ENCODE peak calls at places on chromosomes 5 and 9, in five cellular contexts. S is fibroblast of pulmonary artery, N is spleen, C is adrenal gland, W is neural crest cell. I is an unnamed sample.

GRCh38 chr5:113061851-113062631 is 85.4 kb downstream of the DCP2 start:
- DNase-seq in S (peak; percentile 56), N (no peak), C (no peak), W (no peak), I (no peak)

GRCh38 chr9:89177021-89177400 is 1.6 kb downstream of the SHC3 start:
- DNase-seq in S (peak; percentile 73), N (no peak), C (no peak), W (no peak), I (no peak)

GRCh38 chr5:15821506-15821905 is 321.5 kb downstream of the FBXL7 start:
- DNase-seq in S (peak; percentile 33), N (no peak), C (no peak), W (no peak), I (no peak)

GRCh38 chr5:148455055-148455675 is 71.4 kb downstream of the FBXO38 start:
- DNase-seq in S (no peak), N (no peak), C (no peak), W (no peak), I (no peak)

GRCh38 chr5:75054110-75054930 is 2.0 kb upstream of the GCNT4 start:
- DNase-seq in S (peak; percentile 53), N (peak; percentile 81), C (peak; percentile 54), W (peak; percentile 25), I (peak; percentile 30)

GRCh38 chr9:133890583-133890982 is 101.5 kb downstream of the VAV2 start:
- DNase-seq in S (no peak), N (no peak), C (no peak), W (no peak), I (no peak)

GRCh38 chr5:174376056-174376455 is 330.6 kb downstream of the NSG2 start:
- DNase-seq in S (no peak), N (no peak), C (no peak), W (no peak), I (no peak)

GRCh38 chr5:178116406-178116885 is 3.1 kb downstream of the N4BP3 start:
- DNase-seq in S (no peak), N (peak; percentile 92), C (no peak), W (peak; percentile 31), I (no peak)

GRCh38 chr5:132069561-132069960 is 4.0 kb upstream of the CSF2 start:
- DNase-seq in S (no peak), N (peak; percentile 62), C (no peak), W (no peak), I (no peak)

GRCh38 chr9:130327070-130327780 is 61.7 kb downstream of the HMCN2 start:
- DNase-seq in S (no peak), N (no peak), C (no peak), W (no peak), I (peak; percentile 57)

GRCh38 chr5:9009931-9010652 is 535.8 kb downstream of the SEMA5A start:
- DNase-seq in S (peak; percentile 16), N (no peak), C (no peak), W (no peak), I (no peak)

GRCh38 chr5:78260771-78261170 is 33.7 kb downstream of the AP3B1 start:
- DNase-seq in S (no peak), N (no peak), C (no peak), W (no peak), I (no peak)

GRCh38 chr5:153555420-153556114 is 65.1 kb downstream of the GRIA1 start:
- DNase-seq in S (no peak), N (no peak), C (no peak), W (no peak), I (no peak)

GRCh38 chr5:65512170-65512937 is 30.6 kb upstream of the ADAMTS6 start:
- DNase-seq in S (no peak), N (no peak), C (no peak), W (no peak), I (no peak)

GRCh38 chr5:111223790-111224560 is at the start of gene CAMK4:
- DNase-seq in S (peak; percentile 74), N (peak; percentile 87), C (peak; percentile 35), W (peak; percentile 69), I (peak; percentile 87)

GRCh38 chr5:120152472-120152871 is 311.6 kb upstream of the PRR16 start:
- DNase-seq in S (peak; percentile 93), N (no peak), C (no peak), W (no peak), I (no peak)

GRCh38 chr9:125700791-125701190 is 6.2 kb downstream of the MAPKAP1 start:
- DNase-seq in S (no peak), N (no peak), C (no peak), W (no peak), I (no peak)

GRCh38 chr5:62791059-62791458 is 212.4 kb downstream of the LRRC70 start:
- DNase-seq in S (peak; percentile 52), N (no peak), C (no peak), W (no peak), I (no peak)

GRCh38 chr5:55102345-55102744 is at the start of gene GZMA:
- DNase-seq in S (no peak), N (no peak), C (no peak), W (no peak), I (no peak)

GRCh38 chr9:101738566-101739183 is at the start of gene GRIN3A:
- DNase-seq in S (no peak), N (no peak), C (no peak), W (peak; percentile 7), I (peak; percentile 61)

GRCh38 chr5:153463806-153464205 is 26.7 kb upstream of the GRIA1 start:
- DNase-seq in S (peak; percentile 33), N (no peak), C (no peak), W (no peak), I (no peak)

GRCh38 chr9:16782490-16782889 is 88.0 kb downstream of the BNC2 start:
- DNase-seq in S (no peak), N (no peak), C (no peak), W (no peak), I (no peak)

GRCh38 chr9:16787724-16788123 is 82.7 kb downstream of the BNC2 start:
- DNase-seq in S (peak; percentile 25), N (no peak), C (no peak), W (no peak), I (no peak)

DNA sequence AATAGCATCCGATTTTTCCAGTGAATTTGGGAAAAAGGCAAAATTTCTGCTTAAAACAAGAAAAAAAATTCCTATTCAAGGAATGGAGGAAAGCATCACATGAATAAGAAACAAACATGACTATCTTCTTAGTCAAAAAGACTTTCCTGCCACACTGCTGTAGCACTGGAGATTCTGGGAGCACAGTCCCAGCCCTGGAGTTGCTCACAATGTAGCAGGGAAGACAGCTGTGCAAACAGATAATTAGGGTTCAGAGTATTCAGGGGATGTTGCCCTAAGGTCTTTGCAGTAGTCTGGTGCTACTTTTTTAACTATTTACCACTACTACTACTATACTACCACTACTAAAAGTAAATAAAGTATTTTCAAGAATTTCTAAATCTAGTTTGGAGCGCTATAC is 86.5 kb downstream of the BNC2 start:
- DNase-seq in S (no peak), N (no peak), C (no peak), W (no peak), I (no peak)
- TF ChIP-seq CTCF in S (no peak), N (no peak), C (no peak), W (no peak), I (no peak)

DNA sequence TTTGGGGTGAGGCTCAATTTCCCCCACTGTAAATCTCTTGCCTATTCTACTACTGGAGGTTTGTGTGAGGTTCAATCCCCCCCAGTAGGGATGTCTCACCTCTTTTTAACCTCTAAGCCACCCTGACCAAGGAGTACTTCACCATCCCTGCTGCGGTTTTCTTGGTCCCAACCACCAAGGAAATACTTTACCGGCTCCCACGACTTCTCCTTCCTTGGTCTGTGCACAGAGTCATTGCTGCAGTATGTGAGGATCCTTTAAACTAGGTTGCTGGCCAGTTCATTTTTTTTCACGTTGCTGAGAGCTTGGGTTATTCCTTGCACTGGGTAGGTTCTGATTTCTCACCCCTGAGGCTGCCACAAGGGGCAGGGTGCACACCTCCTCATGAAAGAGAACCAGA is 22.5 kb upstream of the HMGCS1 start:
- DNase-seq in S (no peak), N (no peak), C (no peak), W (no peak), I (no peak)
- TF ChIP-seq CTCF in S (no peak), N (no peak), C (no peak), W (no peak), I (no peak)

GRCh38 chr9:112112519-112112918 is 62.6 kb downstream of the SUSD1 start:
- DNase-seq in S (peak; percentile 81), N (no peak), C (peak; percentile 48), W (no peak), I (no peak)

GRCh38 chr9:112110773-112111106 is 64.4 kb downstream of the SUSD1 start:
- DNase-seq in S (no peak), N (no peak), C (no peak), W (no peak), I (no peak)

GRCh38 chr9:112111461-112111860 is 63.6 kb downstream of the SUSD1 start:
- DNase-seq in S (no peak), N (no peak), C (no peak), W (no peak), I (no peak)

GRCh38 chr9:112115109-112115508 is 60.0 kb downstream of the SUSD1 start:
- DNase-seq in S (no peak), N (no peak), C (no peak), W (no peak), I (no peak)

GRCh38 chr9:112112941-112113399 is 62.1 kb downstream of the SUSD1 start:
- DNase-seq in S (peak; percentile 35), N (no peak), C (no peak), W (no peak), I (no peak)
- TF ChIP-seq CTCF in S (peak; percentile 42), N (peak; percentile 25), C (peak; percentile 59), W (peak; percentile 64), I (peak; percentile 8)

GRCh38 chr9:128946945-128947422 is 419 bp downstream of the DOLK start:
- DNase-seq in S (peak; percentile 30), N (no peak), C (peak; percentile 55), W (no peak), I (no peak)

GRCh38 chr9:128943832-128944620 is 3.4 kb downstream of the DOLK start:
- DNase-seq in S (no peak), N (peak; percentile 55), C (no peak), W (no peak), I (no peak)

GRCh38 chr9:128946544-128946943 is 859 bp downstream of the DOLK start:
- DNase-seq in S (no peak), N (no peak), C (no peak), W (no peak), I (no peak)

GRCh38 chr9:128945798-128946501 is 1.5 kb downstream of the DOLK start:
- DNase-seq in S (no peak), N (peak; percentile 67), C (no peak), W (no peak), I (no peak)

DNA sequence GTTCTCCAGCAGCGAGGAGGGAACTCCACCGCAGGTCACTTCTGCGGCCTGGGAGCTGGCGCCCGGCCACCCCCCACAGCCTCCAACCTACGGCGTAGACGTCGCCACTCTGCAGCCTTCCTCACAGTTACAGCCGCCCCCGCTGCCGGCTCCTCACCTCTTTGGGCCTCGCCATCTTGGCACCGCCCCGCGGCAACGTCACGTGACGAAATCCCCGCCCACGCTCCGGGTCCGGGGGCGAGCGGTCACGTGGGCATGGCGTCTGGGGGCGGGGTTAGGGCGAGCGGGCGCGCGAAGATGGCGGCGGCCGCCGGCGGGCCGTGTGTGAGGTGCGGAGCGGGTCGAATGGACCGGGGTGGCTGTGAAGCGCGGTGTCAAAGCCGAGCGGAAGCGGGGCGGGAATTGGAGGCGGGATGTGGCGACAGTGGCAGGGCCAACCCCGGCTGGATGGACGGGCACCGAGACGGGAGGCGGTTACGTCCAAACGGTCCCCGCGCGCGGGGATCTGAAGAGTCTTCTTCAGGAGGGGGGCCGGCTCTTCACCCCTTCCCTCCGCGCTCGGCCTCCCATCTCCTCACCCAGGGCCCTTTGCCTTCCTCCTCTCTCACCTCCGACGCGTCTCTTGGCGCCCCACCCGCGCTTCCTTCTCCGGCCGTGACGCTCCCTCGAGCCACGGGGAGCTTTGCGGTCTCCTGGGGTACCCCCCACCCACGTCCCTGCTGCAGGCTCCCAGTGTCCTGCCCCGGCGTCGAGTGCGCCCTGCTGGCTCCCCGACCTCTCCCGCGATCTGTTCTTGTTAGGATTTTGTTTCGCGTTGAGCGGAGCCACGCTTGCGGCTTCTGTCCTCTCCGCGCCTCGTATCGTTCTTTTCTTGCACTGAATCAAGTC is at the start of the genes DOLK and NUP188:
- DNase-seq in S (peak; percentile 92), N (peak; percentile 99), C (peak; percentile 96), W (peak; percentile 99), I (peak; percentile 100)
- TF ChIP-seq CTCF in S (no peak), N (peak; percentile 8), C (peak; percentile 6), W (no peak), I (no peak)